ENCODE peak calls at places on chromosomes 5 and 9, in four cellular contexts. V is K562, M is A549, A is HepG2. I is an unnamed sample.

GRCh38 chr5:9046756-9047481 is 499.0 kb downstream of the SEMA5A start:
- DNase-seq in A (no peak), V (no peak), M (no peak), I (peak; percentile 99)

GRCh38 chr9:17402309-17402708 is 176.6 kb upstream of the SH3GL2 start:
- DNase-seq in M (peak; percentile 19), A (peak; percentile 19), V (no peak), I (peak; percentile 34)

GRCh38 chr5:14108170-14108996 is 34.8 kb upstream of the TRIO start:
- DNase-seq in A (peak; percentile 54), V (peak; percentile 68), M (peak; percentile 85), I (peak; percentile 91)

GRCh38 chr5:91219141-91219802 is 163.8 kb downstream of the ARRDC3 start:
- DNase-seq in M (peak; percentile 92), V (peak; percentile 30), A (no peak), I (peak; percentile 85)

GRCh38 chr5:171774418-171774817 is 11.2 kb upstream of the SMIM23 start:
- DNase-seq in M (no peak), V (no peak), A (no peak), I (no peak)

GRCh38 chr5:129917224-129917623 is 13.0 kb downstream of the CHSY3 start:
- DNase-seq in M (no peak), V (no peak), A (no peak), I (no peak)

GRCh38 chr5:97534166-97534565 is 351.1 kb upstream of the RIOK2 start:
- DNase-seq in V (peak; percentile 9), M (peak; percentile 56), A (peak; percentile 42), I (peak; percentile 94)

GRCh38 chr5:23445573-23445972 is 61.8 kb upstream of the PRDM9 start:
- DNase-seq in A (no peak), M (no peak), V (no peak), I (no peak)

GRCh38 chr5:103910002-103910401 is 347.4 kb upstream of the NUDT12 start:
- DNase-seq in A (no peak), V (no peak), M (no peak), I (no peak)

GRCh38 chr9:127467621-127468020 is 16.3 kb downstream of the LRSAM1 start:
- DNase-seq in A (no peak), M (no peak), V (no peak), I (no peak)

GRCh38 chr5:168822745-168823281 is 243.6 kb upstream of the PANK3 start:
- DNase-seq in A (no peak), M (no peak), V (no peak), I (peak; percentile 1)
- TF ChIP-seq MAZ in A (no peak), M (no peak), V (no peak), I (no peak)

DNA sequence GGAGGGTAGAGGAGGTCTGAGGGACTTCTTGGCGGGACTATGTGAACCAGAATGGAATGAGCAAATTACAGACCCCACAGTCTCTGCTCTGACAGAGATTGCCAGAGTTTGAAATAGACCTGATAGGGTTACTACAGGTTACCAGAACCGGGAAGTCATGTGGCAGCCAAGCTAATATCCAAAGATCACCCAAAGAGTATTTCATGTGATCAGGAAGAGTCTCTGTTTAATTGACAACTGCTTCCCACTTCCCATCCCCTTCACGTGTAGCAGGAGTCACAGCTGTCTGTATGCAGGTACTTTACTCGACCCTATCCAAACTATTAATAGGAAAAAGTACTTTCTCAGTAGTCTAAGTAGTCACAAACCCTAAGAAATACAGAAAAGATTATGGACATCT is 20.2 kb upstream of the TMEM161B start:
- DNase-seq in A (no peak), V (no peak), M (no peak), I (no peak)
- TF ChIP-seq MAZ in A (no peak), V (no peak), M (no peak), I (no peak)

DNA sequence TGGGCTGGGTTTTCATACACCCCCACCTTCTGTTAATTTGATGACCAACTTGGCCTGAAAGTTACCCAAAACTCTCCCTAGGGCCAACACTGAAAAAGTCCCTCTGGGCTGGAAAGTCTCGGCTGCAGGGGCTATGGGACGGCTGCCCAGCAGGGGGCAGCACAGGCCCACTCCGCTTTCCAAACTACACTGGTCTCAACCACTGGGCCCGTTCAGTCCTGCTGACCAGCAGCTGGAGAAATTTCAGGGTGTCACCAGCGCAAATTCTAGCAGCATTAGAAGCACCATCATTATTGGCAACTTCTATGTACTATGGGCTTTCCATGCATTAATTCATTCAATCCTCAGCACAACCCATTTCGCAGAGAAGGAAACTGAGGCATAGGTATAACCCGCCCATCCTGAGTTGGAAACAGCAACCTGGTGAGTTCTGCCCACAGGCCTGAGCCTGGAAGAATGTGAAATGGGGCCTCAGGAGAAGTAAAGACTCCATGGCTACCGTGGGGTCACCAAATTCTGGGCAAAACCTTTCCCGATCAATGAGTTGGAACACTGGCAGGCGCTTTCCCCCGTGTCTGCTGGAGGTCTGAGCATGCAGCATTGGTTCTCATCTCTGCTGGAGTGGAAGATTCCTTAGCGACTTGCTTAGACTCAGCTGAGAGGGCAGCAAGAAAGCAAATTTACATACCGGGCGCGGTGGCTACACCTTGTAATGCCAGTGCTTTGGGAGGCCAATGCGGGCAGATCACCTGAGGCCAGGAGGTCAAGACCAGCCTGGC is 9.7 kb downstream of the ORM2 start:
- DNase-seq in M (peak; percentile 44), V (peak; percentile 72), A (peak; percentile 35), I (peak; percentile 47)
- TF ChIP-seq MAZ in M (no peak), V (no peak), A (no peak), I (no peak)

GRCh38 chr9:113997610-113998009 is 80.5 kb downstream of the AMBP start:
- DNase-seq in A (no peak), M (no peak), V (no peak), I (no peak)
- TF ChIP-seq MAZ in A (no peak), M (no peak), V (no peak), I (no peak)

GRCh38 chr5:21858441-21858840 is 994.7 kb downstream of the CDH12 start:
- DNase-seq in A (no peak), M (no peak), V (no peak), I (no peak)

GRCh38 chr5:21862986-21863385 is 990.2 kb downstream of the CDH12 start:
- DNase-seq in A (no peak), V (no peak), M (no peak), I (no peak)
- TF ChIP-seq MAZ in A (no peak), V (no peak), M (no peak), I (no peak)

DNA sequence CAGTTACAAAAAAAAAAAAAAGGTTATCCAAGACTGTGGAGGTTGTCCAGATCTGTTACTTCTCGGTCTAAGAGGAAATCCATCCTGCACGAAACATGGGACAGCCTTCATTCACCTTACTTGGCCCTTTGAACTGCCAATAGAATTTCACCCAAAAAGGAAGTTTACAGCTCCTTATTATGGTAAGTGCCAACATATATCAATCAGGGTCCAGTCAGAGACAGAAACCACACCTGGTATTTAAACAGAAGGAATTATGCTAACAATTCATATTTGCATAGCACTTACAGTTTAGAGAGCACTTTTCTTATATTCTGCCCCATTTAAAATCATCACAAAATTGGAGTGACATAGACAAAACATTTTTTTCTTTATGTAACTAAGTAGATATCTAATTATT is 93.6 kb upstream of the PTPN3 start:
- DNase-seq in V (no peak), A (no peak), M (no peak), I (no peak)
- TF ChIP-seq MAZ in V (no peak), A (no peak), M (no peak), I (no peak)

GRCh38 chr5:108264533-108264932 is 117.4 kb downstream of the FBXL17 start:
- DNase-seq in M (no peak), V (no peak), A (no peak), I (no peak)

GRCh38 chr5:108266235-108266634 is 115.7 kb downstream of the FBXL17 start:
- DNase-seq in M (peak; percentile 24), A (no peak), V (peak; percentile 48), I (peak; percentile 11)

GRCh38 chr5:108260105-108260857 is 121.6 kb downstream of the FBXL17 start:
- DNase-seq in A (peak; percentile 58), M (peak; percentile 81), V (peak; percentile 87), I (peak; percentile 85)

GRCh38 chr5:108260858-108261170 is 121.1 kb downstream of the FBXL17 start:
- DNase-seq in M (no peak), V (no peak), A (no peak), I (no peak)

DNA sequence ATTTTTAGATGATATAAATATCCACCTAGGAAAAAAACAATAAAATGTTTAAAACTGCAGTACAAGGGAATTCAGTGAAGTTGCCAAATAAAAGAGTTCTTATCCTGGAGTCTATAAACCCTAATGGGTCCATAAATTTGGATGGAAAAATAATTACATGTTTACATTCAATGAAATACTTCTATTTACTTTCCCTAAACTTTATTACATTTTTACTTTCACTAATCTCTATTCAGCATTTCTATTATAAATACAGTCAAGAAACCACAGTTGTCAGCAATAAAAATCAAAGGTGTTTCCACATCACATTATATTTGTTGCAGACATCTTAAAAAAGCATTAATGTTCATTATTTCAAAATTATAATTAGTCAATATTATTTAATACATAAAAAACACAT is 118.6 kb downstream of the FBXL17 start:
- DNase-seq in V (no peak), A (no peak), M (no peak), I (no peak)
- TF ChIP-seq MAZ in V (no peak), A (no peak), M (no peak), I (no peak)

GRCh38 chr5:147055850-147056523 is 177.4 kb upstream of the PPP2R2B start:
- DNase-seq in A (no peak), M (no peak), V (no peak), I (no peak)

GRCh38 chr5:147050172-147050571 is 171.6 kb upstream of the PPP2R2B start:
- DNase-seq in V (no peak), A (no peak), M (no peak), I (no peak)

GRCh38 chr5:147051193-147051592 is 172.6 kb upstream of the PPP2R2B start:
- DNase-seq in M (no peak), A (no peak), V (no peak), I (no peak)

GRCh38 chr5:147057051-147057450 is 177.8 kb upstream of the STK32A start:
- DNase-seq in A (no peak), V (no peak), M (no peak), I (no peak)

GRCh38 chr5:147055304-147055826 is 176.8 kb upstream of the PPP2R2B start:
- DNase-seq in M (no peak), A (no peak), V (no peak), I (no peak)
- TF ChIP-seq MAZ in M (no peak), A (no peak), V (no peak), I (no peak)